ENCODE peak calls at places on chromosomes 13 and 19, in seven cellular contexts. I is mesenchymal stem cell; E is CD8-positive, alpha-beta T cell; B is neural progenitor cell; Y is adrenal gland; T is K562; L is tibial nerve. R is an unnamed sample. For H3K4me1, the result is how much of the 10 kb centered on the place peaks cover.

GRCh38 chr13:30108913-30109237 is 198.5 kb downstream of the KATNAL1 start:
- DNase-seq in I (no peak), E (no peak), B (no peak), Y (no peak), T (no peak), L (no peak), R (no peak)

GRCh38 chr13:37138169-37138568 is 32.7 kb upstream of the CSNK1A1L start:
- DNase-seq in I (no peak), E (no peak), B (no peak), Y (no peak), T (peak), L (no peak), R (no peak)

GRCh38 chr13:59464926-59465325 is 698.8 kb downstream of the DIAPH3 start:
- DNase-seq in I (no peak), E (no peak), B (no peak), Y (no peak), T (no peak), L (no peak), R (no peak)

GRCh38 chr19:4327252-4327876 is 11.3 kb downstream of the STAP2 start:
- DNase-seq in I (peak), E (peak), B (peak), Y (peak), T (peak), L (peak), R (no peak)

GRCh38 chr19:13751436-13751835 is 12.9 kb upstream of the MRI1 start:
- DNase-seq in I (no peak), E (no peak), B (no peak), Y (no peak), T (no peak), L (no peak), R (no peak)

GRCh38 chr13:27334774-27335490 is 64.3 kb downstream of the RASL11A start:
- DNase-seq in I (peak), E (no peak), B (no peak), Y (no peak), T (no peak), L (no peak), R (no peak)

GRCh38 chr13:50119593-50119992 is 104.3 kb downstream of the KCNRG start:
- DNase-seq in I (peak), E (no peak), B (no peak), Y (no peak), T (peak), L (no peak), R (no peak)

GRCh38 chr19:17576758-17577532 is 21.5 kb downstream of the COLGALT1 start:
- DNase-seq in I (no peak), E (no peak), B (peak), Y (no peak), T (peak), L (peak), R (no peak)

GRCh38 chr19:8001651-8001994 is 3.8 kb downstream of the ELAVL1 start:
- DNase-seq in I (no peak), E (no peak), B (no peak), Y (no peak), T (no peak), L (no peak), R (no peak)
- H3K4me1 ChIP-seq in I (under half), E (under half), B (under half), Y (under half), T (under half), L (half or more), R (under half)

DNA sequence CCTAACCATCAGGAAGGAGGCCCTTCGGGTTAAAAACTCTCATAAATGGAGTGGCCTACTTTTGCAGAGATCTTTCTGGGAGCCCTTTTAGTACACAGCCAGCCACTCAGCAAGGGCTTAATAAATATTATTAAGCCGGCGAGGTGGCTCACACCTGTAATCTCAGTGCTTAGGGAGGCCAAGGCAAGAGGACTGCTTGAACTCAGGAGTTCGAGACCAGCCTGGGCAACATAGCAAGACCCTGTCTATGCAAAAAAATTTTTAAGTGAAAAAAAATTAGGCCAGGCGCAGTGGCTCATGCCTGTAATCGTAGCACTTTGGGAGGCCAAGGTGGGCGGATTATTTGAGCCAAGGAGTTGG is 810 bp upstream of the KANK2 start:
- DNase-seq in I (no peak), E (no peak), B (no peak), Y (no peak), T (no peak), L (no peak), R (no peak)
- H3K4me1 ChIP-seq in I (under half), E (under half), B (under half), Y (under half), T (under half), L (half or more), R (under half)

DNA sequence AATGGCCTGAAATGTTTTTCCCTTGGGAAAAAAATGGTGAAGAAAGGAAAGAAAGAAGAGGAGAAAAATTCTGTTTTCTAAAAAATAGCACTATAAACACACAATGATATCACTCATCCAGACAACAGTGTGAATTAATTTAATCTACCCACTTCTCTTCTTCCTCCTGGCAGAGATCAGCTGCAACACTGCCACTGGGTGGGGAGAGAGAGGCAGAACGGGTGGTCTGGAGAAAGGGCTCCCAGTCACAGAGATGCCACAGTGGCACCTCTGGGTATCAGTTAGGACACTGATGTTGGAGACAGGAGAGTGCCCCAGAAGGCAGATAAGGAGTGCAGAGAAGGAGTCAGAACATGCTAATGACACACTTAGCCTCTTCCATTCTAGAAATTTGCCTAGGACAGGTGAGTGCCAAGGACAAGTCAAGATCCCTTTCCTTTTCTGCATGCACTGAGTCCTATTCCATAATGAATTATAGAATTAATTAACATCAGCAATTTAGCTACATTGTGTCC is 168.6 kb downstream of the SUCLA2 start:
- DNase-seq in I (no peak), E (no peak), B (no peak), Y (no peak), T (no peak), L (no peak), R (no peak)
- H3K4me1 ChIP-seq in I (under half), E (under half), B (under half), Y (under half), T (under half), L (under half), R (under half)

GRCh38 chr13:91087276-91087675 is 260.2 kb upstream of the MIR17HG start:
- DNase-seq in I (no peak), E (no peak), B (peak), Y (no peak), T (no peak), L (no peak), R (no peak)
- H3K4me1 ChIP-seq in I (under half), E (under half), B (under half), Y (under half), T (under half), L (under half), R (under half)

R was measured in thoracic aorta.